ENCODE peak calls at places on chromosomes 6 and 20, in ten cellular contexts. L is left ventricle myocardium inferior; C is effector memory CD4-positive, alpha-beta T cell; Y is prostate gland; U is CD8-positive, alpha-beta memory T cell; E is PC-9; R is heart right ventricle; X is cardiac muscle cell; A is A549; D is ovary. G is an unnamed sample. For H3K4me1, the result is how much of the 10 kb centered on the place peaks cover.

GRCh38 chr20:13778827-13779226 is 5.9 kb downstream of the ESF1 start:
- DNase-seq in X (no peak), R (no peak), U (no peak), E (no peak), D (no peak), Y (no peak), C (no peak), A (no peak), L (no peak), G (no peak)

GRCh38 chr6:636488-636887 is 20.4 kb downstream of the HUS1B start:
- DNase-seq in A (no peak), E (no peak), L (no peak), R (no peak), D (no peak), Y (no peak), U (no peak), X (no peak), C (no peak), G (no peak)

GRCh38 chr6:52369234-52369633 is 7.3 kb downstream of the PAQR8 start:
- DNase-seq in Y (no peak), A (no peak), R (no peak), D (no peak), E (no peak), C (no peak), U (no peak), L (no peak), X (no peak), G (no peak)

GRCh38 chr6:139364302-139364981 is 10.0 kb downstream of the CITED2 start:
- DNase-seq in R (no peak), C (no peak), A (peak), X (peak), U (no peak), L (no peak), E (peak), D (no peak), Y (no peak), G (no peak)

GRCh38 chr6:137120748-137121147 is 52.7 kb downstream of the IL22RA2 start:
- DNase-seq in R (no peak), E (no peak), L (no peak), D (no peak), C (no peak), A (no peak), X (no peak), U (no peak), Y (no peak), G (no peak)

GRCh38 chr20:9884666-9885065 is 45.8 kb upstream of the PAK5 start:
- DNase-seq in E (no peak), L (no peak), A (peak), R (no peak), Y (no peak), U (no peak), X (peak), C (no peak), D (no peak), G (no peak)

GRCh38 chr6:16533721-16534136 is 227.5 kb downstream of the ATXN1 start:
- DNase-seq in X (no peak), D (no peak), E (no peak), A (peak), Y (no peak), L (no peak), R (no peak), U (no peak), C (no peak), G (no peak)

GRCh38 chr20:12970372-12970821 is 38.4 kb upstream of the SPTLC3 start:
- DNase-seq in X (peak), U (no peak), L (no peak), Y (no peak), A (peak), D (no peak), R (no peak), C (no peak), E (no peak), G (no peak)

GRCh38 chr6:5843078-5843477 is 163.6 kb downstream of the NRN1 start:
- DNase-seq in L (no peak), U (no peak), D (no peak), C (no peak), R (no peak), A (no peak), X (no peak), E (no peak), Y (no peak), G (no peak)
- H3K4me1 ChIP-seq in L (under half), U (under half), D (under half), C (under half), R (under half), A (under half), X (under half), E (under half), Y (under half), G (under half)

GRCh38 chr20:49569403-49570115 is 1.6 kb upstream of the PTGIS start:
- DNase-seq in U (no peak), L (no peak), E (no peak), C (no peak), Y (no peak), R (no peak), X (no peak), A (no peak), D (no peak), G (no peak)

GRCh38 chr20:49567421-49568256 is at the start of gene PTGIS:
- DNase-seq in X (peak), D (peak), E (no peak), U (no peak), A (no peak), Y (no peak), R (peak), C (no peak), L (no peak), G (no peak)

GRCh38 chr20:49570161-49570827 is 2.4 kb upstream of the PTGIS start:
- DNase-seq in L (no peak), C (no peak), A (no peak), R (no peak), D (no peak), Y (no peak), X (no peak), U (no peak), E (no peak), G (no peak)

GRCh38 chr20:49566401-49566800 is 1.5 kb downstream of the PTGIS start:
- DNase-seq in U (no peak), R (no peak), X (no peak), E (no peak), L (no peak), D (no peak), C (no peak), A (no peak), Y (no peak), G (no peak)

GRCh38 chr20:49568491-49569151 is 684 bp upstream of the PTGIS start:
- DNase-seq in R (no peak), E (no peak), D (peak), C (no peak), Y (no peak), X (no peak), A (no peak), U (no peak), L (no peak), G (no peak)
- H3K27ac ChIP-seq in R (peak), E (no peak), D (peak), C (no peak), Y (peak), X (no peak), A (no peak), U (no peak), L (peak), G (no peak)

DNA sequence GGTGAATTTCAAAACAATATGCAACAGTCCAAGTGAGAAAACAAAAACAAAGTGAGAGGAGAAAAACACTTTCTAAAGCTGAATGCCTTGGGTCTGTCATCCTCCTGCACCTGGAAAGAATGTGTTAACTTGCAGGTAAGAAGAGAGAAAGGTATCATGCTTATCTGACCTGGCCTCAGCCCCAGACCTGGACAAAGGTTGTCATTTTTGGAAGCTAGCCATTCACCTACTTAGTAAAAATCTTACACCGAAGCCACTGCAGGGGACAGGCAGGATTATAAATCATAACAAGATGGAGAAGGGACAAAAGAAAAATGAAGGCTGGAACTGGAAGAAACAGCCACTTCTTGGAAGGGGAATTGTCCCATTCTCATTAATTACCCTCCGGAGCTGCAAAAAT is 69.4 kb downstream of the GFOD1 start:
- DNase-seq in E (no peak), R (no peak), X (no peak), U (no peak), A (no peak), C (no peak), Y (no peak), L (no peak), D (no peak), G (no peak)
- H3K4me1 ChIP-seq in E (under half), R (under half), X (under half), U (under half), A (under half), C (under half), Y (under half), L (half or more), D (under half), G (half or more)

GRCh38 chr20:40393680-40394079 is 295.4 kb downstream of the MAFB start:
- DNase-seq in D (no peak), X (no peak), R (no peak), E (no peak), C (no peak), U (no peak), A (no peak), L (no peak), Y (no peak), G (no peak)
- H3K27ac ChIP-seq in D (no peak), X (no peak), R (no peak), E (no peak), C (no peak), U (no peak), A (no peak), L (no peak), Y (no peak), G (no peak)

G was measured in lower lobe of right lung.